ENCODE peak calls at places on chromosomes 4 and X, in nine cellular contexts. D, I, S, E, G, Y, J, A and H are unnamed samples.
A peak's percentile ranks its signal among the peaks of the same experiment; 100 is the strongest.

GRCh38 chr4:87360338-87360935 is 30.6 kb downstream of the HSD17B11 start:
- DNase-seq in A (no peak), E (no peak), S (no peak), G (no peak), Y (no peak), I (no peak), J (no peak), D (no peak), H (no peak)

GRCh38 chr4:100177126-100177525 is 13.1 kb downstream of the DDIT4L start:
- DNase-seq in E (no peak), Y (no peak), S (no peak), D (no peak), J (no peak), I (no peak), G (no peak), A (no peak), H (no peak)

GRCh38 chr4:185512516-185512915 is 22.8 kb downstream of the PDLIM3 start:
- DNase-seq in J (no peak), G (peak; percentile 36), Y (no peak), E (no peak), D (no peak), I (no peak), S (no peak), A (no peak), H (no peak)

GRCh38 chrX:34563809-34564208 is 93.3 kb downstream of the TMEM47 start:
- DNase-seq in S (no peak), J (no peak), E (no peak), A (no peak), Y (no peak), D (no peak), G (no peak), I (no peak), H (no peak)

GRCh38 chrX:153727108-153727931 is 2.7 kb downstream of the ABCD1 start:
- DNase-seq in Y (no peak), D (no peak), G (peak; percentile 22), S (no peak), I (peak; percentile 67), A (no peak), E (no peak), J (no peak), H (peak; percentile 17)

GRCh38 chr4:106245176-106245575 is 70.8 kb downstream of the TBCK start:
- DNase-seq in Y (no peak), G (no peak), A (no peak), S (no peak), E (no peak), I (no peak), D (no peak), J (no peak), H (no peak)

GRCh38 chr4:151744614-151745013 is 16.2 kb downstream of the GATB start:
- DNase-seq in E (peak; percentile 41), J (no peak), G (peak; percentile 68), S (peak; percentile 73), I (no peak), Y (no peak), A (no peak), D (no peak), H (no peak)

GRCh38 chr4:10687526-10687925 is 3.0 kb upstream of the CLNK start:
- DNase-seq in Y (no peak), E (no peak), G (no peak), J (no peak), D (no peak), S (no peak), A (no peak), I (no peak), H (no peak)

GRCh38 chr4:146192060-146192459 is 16.5 kb downstream of the LSM6 start:
- DNase-seq in E (no peak), G (peak; percentile 24), S (no peak), J (no peak), D (no peak), I (no peak), Y (no peak), A (no peak), H (no peak)

GRCh38 chr4:15010038-15010585 is 7.8 kb downstream of the CPEB2 start:
- DNase-seq in D (no peak), E (no peak), J (no peak), Y (no peak), I (no peak), S (no peak), A (no peak), G (no peak), H (no peak)

GRCh38 chr4:55947912-55948725 is 626 bp upstream of the CEP135 start:
- DNase-seq in A (peak; percentile 52), E (no peak), Y (peak; percentile 43), D (peak; percentile 28), G (peak; percentile 95), I (no peak), J (no peak), S (peak; percentile 82), H (no peak)

GRCh38 chr4:150212485-150212884 is 134.2 kb downstream of the DCLK2 start:
- DNase-seq in E (no peak), D (no peak), A (no peak), G (no peak), S (no peak), Y (no peak), I (no peak), J (no peak), H (no peak)

GRCh38 chr4:6892190-6892908 is 17.3 kb upstream of the TBC1D14 start:
- DNase-seq in S (no peak), D (no peak), G (peak; percentile 71), E (peak; percentile 89), Y (no peak), I (no peak), A (peak; percentile 60), J (no peak), H (peak; percentile 16)

GRCh38 chrX:153909024-153909979 is 4.8 kb downstream of the AVPR2 start:
- DNase-seq in I (no peak), E (peak; percentile 86), J (no peak), A (no peak), G (no peak), S (no peak), Y (no peak), D (no peak), H (no peak)

GRCh38 chr4:1521821-1522361 is 115.6 kb upstream of the NKX1-1 start:
- DNase-seq in A (peak; percentile 43), E (no peak), J (no peak), G (no peak), I (no peak), Y (no peak), S (no peak), D (no peak), H (no peak)

GRCh38 chrX:47098746-47099145 is 20.5 kb downstream of the RGN start:
- DNase-seq in G (no peak), S (no peak), D (no peak), I (no peak), A (no peak), E (no peak), J (no peak), Y (no peak), H (no peak)

GRCh38 chr4:1001561-1002130 is 8.4 kb upstream of the SLC26A1 start:
- DNase-seq in G (no peak), D (no peak), I (no peak), Y (no peak), E (peak; percentile 80), A (no peak), S (no peak), J (no peak), H (no peak)

GRCh38 chrX:100410901-100411801 is 1.1 kb upstream of the PCDH19 start:
- DNase-seq in I (no peak), D (no peak), Y (no peak), J (no peak), S (no peak), G (no peak), A (no peak), E (peak; percentile 73), H (no peak)

GRCh38 chr4:177356191-177356590 is 46.5 kb downstream of the NEIL3 start:
- DNase-seq in I (no peak), G (peak; percentile 43), S (no peak), D (no peak), Y (no peak), E (no peak), J (no peak), A (no peak), H (no peak)